ENCODE peak calls at places on chromosomes 13 and 19, in nine cellular contexts. One of them, this sample, is unnamed.

GRCh38 chr19:28705008-28705407 is 507.9 kb downstream of the UQCRFS1 start:
- DNase-seq in activated CD8-positive, alpha-beta memory T cell treated with anti-CD3 and anti-CD28 coated beads for 1 hour: no peak
- DNase-seq in neural progenitor cell: peak
- DNase-seq in fibroblast of the aortic adventitia: peak
- DNase-seq in heart left ventricle: no peak
- DNase-seq in effector CD4-positive, alpha-beta T cell: no peak
- DNase-seq in HS-5: peak
- DNase-seq in dorsolateral prefrontal cortex: no peak
- DNase-seq in NCI-H446 treated with DMSO at 0.1 percent for 48 hours: no peak
- DNase-seq in this sample: no peak

GRCh38 chr13:45949161-45949560 is 97.6 kb upstream of the SIAH3 start:
- DNase-seq in effector CD4-positive, alpha-beta T cell: no peak
- DNase-seq in heart left ventricle: no peak
- DNase-seq in NCI-H446 treated with DMSO at 0.1 percent for 48 hours: no peak
- DNase-seq in dorsolateral prefrontal cortex: no peak
- DNase-seq in neural progenitor cell: no peak
- DNase-seq in activated CD8-positive, alpha-beta memory T cell treated with anti-CD3 and anti-CD28 coated beads for 1 hour: no peak
- DNase-seq in fibroblast of the aortic adventitia: peak
- DNase-seq in HS-5: no peak
- DNase-seq in this sample: no peak

GRCh38 chr13:113646921-113647340 is 11.1 kb downstream of the ATP4B start:
- DNase-seq in HS-5: no peak
- DNase-seq in activated CD8-positive, alpha-beta memory T cell treated with anti-CD3 and anti-CD28 coated beads for 1 hour: no peak
- DNase-seq in effector CD4-positive, alpha-beta T cell: no peak
- DNase-seq in fibroblast of the aortic adventitia: no peak
- DNase-seq in NCI-H446 treated with DMSO at 0.1 percent for 48 hours: no peak
- DNase-seq in dorsolateral prefrontal cortex: peak
- DNase-seq in neural progenitor cell: no peak
- DNase-seq in heart left ventricle: no peak
- DNase-seq in this sample: no peak

GRCh38 chr19:2578391-2578826 is 102.5 kb downstream of the GADD45B start:
- DNase-seq in NCI-H446 treated with DMSO at 0.1 percent for 48 hours: no peak
- DNase-seq in effector CD4-positive, alpha-beta T cell: no peak
- DNase-seq in HS-5: no peak
- DNase-seq in dorsolateral prefrontal cortex: no peak
- DNase-seq in neural progenitor cell: peak
- DNase-seq in activated CD8-positive, alpha-beta memory T cell treated with anti-CD3 and anti-CD28 coated beads for 1 hour: no peak
- DNase-seq in fibroblast of the aortic adventitia: peak
- DNase-seq in heart left ventricle: no peak
- DNase-seq in this sample: no peak

GRCh38 chr13:111295896-111296295 is 24.5 kb upstream of the TEX29 start:
- DNase-seq in neural progenitor cell: no peak
- DNase-seq in fibroblast of the aortic adventitia: no peak
- DNase-seq in NCI-H446 treated with DMSO at 0.1 percent for 48 hours: no peak
- DNase-seq in effector CD4-positive, alpha-beta T cell: no peak
- DNase-seq in activated CD8-positive, alpha-beta memory T cell treated with anti-CD3 and anti-CD28 coated beads for 1 hour: no peak
- DNase-seq in dorsolateral prefrontal cortex: no peak
- DNase-seq in HS-5: no peak
- DNase-seq in heart left ventricle: no peak
- DNase-seq in this sample: no peak

GRCh38 chr13:93771782-93772181 is 545.2 kb downstream of the GPC6 start:
- DNase-seq in dorsolateral prefrontal cortex: no peak
- DNase-seq in NCI-H446 treated with DMSO at 0.1 percent for 48 hours: no peak
- DNase-seq in neural progenitor cell: no peak
- DNase-seq in activated CD8-positive, alpha-beta memory T cell treated with anti-CD3 and anti-CD28 coated beads for 1 hour: no peak
- DNase-seq in HS-5: no peak
- DNase-seq in heart left ventricle: no peak
- DNase-seq in effector CD4-positive, alpha-beta T cell: no peak
- DNase-seq in fibroblast of the aortic adventitia: peak
- DNase-seq in this sample: no peak

GRCh38 chr13:108306768-108307332 is 37.3 kb downstream of the TNFSF13B start:
- DNase-seq in HS-5: no peak
- DNase-seq in heart left ventricle: no peak
- DNase-seq in neural progenitor cell: no peak
- DNase-seq in NCI-H446 treated with DMSO at 0.1 percent for 48 hours: no peak
- DNase-seq in fibroblast of the aortic adventitia: no peak
- DNase-seq in effector CD4-positive, alpha-beta T cell: no peak
- DNase-seq in activated CD8-positive, alpha-beta memory T cell treated with anti-CD3 and anti-CD28 coated beads for 1 hour: no peak
- DNase-seq in dorsolateral prefrontal cortex: no peak
- DNase-seq in this sample: no peak

GRCh38 chr13:97026759-97027555 is 32.7 kb upstream of the OXGR1 start:
- DNase-seq in dorsolateral prefrontal cortex: no peak
- DNase-seq in HS-5: no peak
- DNase-seq in NCI-H446 treated with DMSO at 0.1 percent for 48 hours: no peak
- DNase-seq in activated CD8-positive, alpha-beta memory T cell treated with anti-CD3 and anti-CD28 coated beads for 1 hour: no peak
- DNase-seq in fibroblast of the aortic adventitia: peak
- DNase-seq in effector CD4-positive, alpha-beta T cell: no peak
- DNase-seq in neural progenitor cell: no peak
- DNase-seq in heart left ventricle: no peak
- DNase-seq in this sample: no peak

GRCh38 chr13:63110431-63110830 is 1694.8 kb upstream of the PCDH20 start:
- DNase-seq in effector CD4-positive, alpha-beta T cell: no peak
- DNase-seq in fibroblast of the aortic adventitia: peak
- DNase-seq in dorsolateral prefrontal cortex: no peak
- DNase-seq in HS-5: no peak
- DNase-seq in activated CD8-positive, alpha-beta memory T cell treated with anti-CD3 and anti-CD28 coated beads for 1 hour: no peak
- DNase-seq in heart left ventricle: no peak
- DNase-seq in neural progenitor cell: no peak
- DNase-seq in NCI-H446 treated with DMSO at 0.1 percent for 48 hours: no peak
- DNase-seq in this sample: no peak

GRCh38 chr13:98563071-98563470 is 13.8 kb downstream of the STK24 start:
- DNase-seq in heart left ventricle: no peak
- DNase-seq in NCI-H446 treated with DMSO at 0.1 percent for 48 hours: no peak
- DNase-seq in effector CD4-positive, alpha-beta T cell: peak
- DNase-seq in fibroblast of the aortic adventitia: no peak
- DNase-seq in HS-5: no peak
- DNase-seq in dorsolateral prefrontal cortex: no peak
- DNase-seq in neural progenitor cell: no peak
- DNase-seq in activated CD8-positive, alpha-beta memory T cell treated with anti-CD3 and anti-CD28 coated beads for 1 hour: no peak
- DNase-seq in this sample: no peak

GRCh38 chr13:42396501-42396900 is 124.5 kb downstream of the AKAP11 start:
- DNase-seq in HS-5: no peak
- DNase-seq in activated CD8-positive, alpha-beta memory T cell treated with anti-CD3 and anti-CD28 coated beads for 1 hour: no peak
- DNase-seq in neural progenitor cell: no peak
- DNase-seq in NCI-H446 treated with DMSO at 0.1 percent for 48 hours: no peak
- DNase-seq in fibroblast of the aortic adventitia: no peak
- DNase-seq in heart left ventricle: no peak
- DNase-seq in effector CD4-positive, alpha-beta T cell: peak
- DNase-seq in dorsolateral prefrontal cortex: no peak
- DNase-seq in this sample: no peak

GRCh38 chr19:46579286-46579944 is 21.7 kb upstream of the CALM3 start:
- DNase-seq in fibroblast of the aortic adventitia: no peak
- DNase-seq in HS-5: no peak
- DNase-seq in dorsolateral prefrontal cortex: no peak
- DNase-seq in activated CD8-positive, alpha-beta memory T cell treated with anti-CD3 and anti-CD28 coated beads for 1 hour: no peak
- DNase-seq in heart left ventricle: no peak
- DNase-seq in neural progenitor cell: peak
- DNase-seq in NCI-H446 treated with DMSO at 0.1 percent for 48 hours: no peak
- DNase-seq in effector CD4-positive, alpha-beta T cell: no peak
- DNase-seq in this sample: peak

GRCh38 chr13:72864142-72865035 is 82.5 kb downstream of the PIBF1 start:
- DNase-seq in activated CD8-positive, alpha-beta memory T cell treated with anti-CD3 and anti-CD28 coated beads for 1 hour: no peak
- DNase-seq in heart left ventricle: no peak
- DNase-seq in fibroblast of the aortic adventitia: peak
- DNase-seq in effector CD4-positive, alpha-beta T cell: no peak
- DNase-seq in neural progenitor cell: no peak
- DNase-seq in dorsolateral prefrontal cortex: no peak
- DNase-seq in NCI-H446 treated with DMSO at 0.1 percent for 48 hours: no peak
- DNase-seq in HS-5: no peak
- DNase-seq in this sample: no peak

GRCh38 chr19:44747739-44748425 is 626 bp upstream of the BCL3 start:
- DNase-seq in neural progenitor cell: peak
- DNase-seq in dorsolateral prefrontal cortex: no peak
- DNase-seq in effector CD4-positive, alpha-beta T cell: no peak
- DNase-seq in heart left ventricle: peak
- DNase-seq in fibroblast of the aortic adventitia: peak
- DNase-seq in NCI-H446 treated with DMSO at 0.1 percent for 48 hours: peak
- DNase-seq in activated CD8-positive, alpha-beta memory T cell treated with anti-CD3 and anti-CD28 coated beads for 1 hour: no peak
- DNase-seq in HS-5: no peak
- DNase-seq in this sample: peak

GRCh38 chr13:48232420-48233096 is 448 bp upstream of the ITM2B start:
- DNase-seq in effector CD4-positive, alpha-beta T cell: no peak
- DNase-seq in activated CD8-positive, alpha-beta memory T cell treated with anti-CD3 and anti-CD28 coated beads for 1 hour: no peak
- DNase-seq in heart left ventricle: no peak
- DNase-seq in dorsolateral prefrontal cortex: no peak
- DNase-seq in neural progenitor cell: peak
- DNase-seq in HS-5: no peak
- DNase-seq in fibroblast of the aortic adventitia: no peak
- DNase-seq in NCI-H446 treated with DMSO at 0.1 percent for 48 hours: no peak
- DNase-seq in this sample: no peak

GRCh38 chr13:111011899-111012298 is 97.0 kb upstream of the ANKRD10 start:
- DNase-seq in HS-5: no peak
- DNase-seq in heart left ventricle: no peak
- DNase-seq in dorsolateral prefrontal cortex: no peak
- DNase-seq in effector CD4-positive, alpha-beta T cell: no peak
- DNase-seq in neural progenitor cell: no peak
- DNase-seq in fibroblast of the aortic adventitia: peak
- DNase-seq in NCI-H446 treated with DMSO at 0.1 percent for 48 hours: no peak
- DNase-seq in activated CD8-positive, alpha-beta memory T cell treated with anti-CD3 and anti-CD28 coated beads for 1 hour: no peak
- DNase-seq in this sample: no peak

GRCh38 chr19:54108496-54108895 is 5.8 kb downstream of the NDUFA3 start:
- DNase-seq in HS-5: no peak
- DNase-seq in dorsolateral prefrontal cortex: no peak
- DNase-seq in neural progenitor cell: no peak
- DNase-seq in NCI-H446 treated with DMSO at 0.1 percent for 48 hours: no peak
- DNase-seq in fibroblast of the aortic adventitia: no peak
- DNase-seq in activated CD8-positive, alpha-beta memory T cell treated with anti-CD3 and anti-CD28 coated beads for 1 hour: no peak
- DNase-seq in effector CD4-positive, alpha-beta T cell: no peak
- DNase-seq in heart left ventricle: no peak
- DNase-seq in this sample: no peak

GRCh38 chr19:31304877-31305312 is 44.3 kb downstream of the TSHZ3 start:
- DNase-seq in dorsolateral prefrontal cortex: no peak
- DNase-seq in activated CD8-positive, alpha-beta memory T cell treated with anti-CD3 and anti-CD28 coated beads for 1 hour: no peak
- DNase-seq in fibroblast of the aortic adventitia: no peak
- DNase-seq in NCI-H446 treated with DMSO at 0.1 percent for 48 hours: no peak
- DNase-seq in heart left ventricle: no peak
- DNase-seq in neural progenitor cell: no peak
- DNase-seq in effector CD4-positive, alpha-beta T cell: no peak
- DNase-seq in HS-5: no peak
- DNase-seq in this sample: no peak

GRCh38 chr13:113920606-113921306 is 53.1 kb downstream of the C13orf46 start:
- DNase-seq in heart left ventricle: no peak
- DNase-seq in dorsolateral prefrontal cortex: peak
- DNase-seq in activated CD8-positive, alpha-beta memory T cell treated with anti-CD3 and anti-CD28 coated beads for 1 hour: no peak
- DNase-seq in effector CD4-positive, alpha-beta T cell: no peak
- DNase-seq in HS-5: no peak
- DNase-seq in fibroblast of the aortic adventitia: no peak
- DNase-seq in neural progenitor cell: no peak
- DNase-seq in NCI-H446 treated with DMSO at 0.1 percent for 48 hours: no peak
- DNase-seq in this sample: no peak

GRCh38 chr13:34128661-34129060 is 310.7 kb downstream of the RFC3 start:
- DNase-seq in HS-5: no peak
- DNase-seq in effector CD4-positive, alpha-beta T cell: no peak
- DNase-seq in NCI-H446 treated with DMSO at 0.1 percent for 48 hours: no peak
- DNase-seq in dorsolateral prefrontal cortex: no peak
- DNase-seq in heart left ventricle: no peak
- DNase-seq in neural progenitor cell: no peak
- DNase-seq in fibroblast of the aortic adventitia: no peak
- DNase-seq in activated CD8-positive, alpha-beta memory T cell treated with anti-CD3 and anti-CD28 coated beads for 1 hour: no peak
- DNase-seq in this sample: no peak

GRCh38 chr13:42333613-42334328 is 61.8 kb downstream of the AKAP11 start:
- DNase-seq in fibroblast of the aortic adventitia: peak
- DNase-seq in HS-5: no peak
- DNase-seq in heart left ventricle: no peak
- DNase-seq in dorsolateral prefrontal cortex: no peak
- DNase-seq in effector CD4-positive, alpha-beta T cell: no peak
- DNase-seq in NCI-H446 treated with DMSO at 0.1 percent for 48 hours: no peak
- DNase-seq in neural progenitor cell: peak
- DNase-seq in activated CD8-positive, alpha-beta memory T cell treated with anti-CD3 and anti-CD28 coated beads for 1 hour: no peak
- DNase-seq in this sample: no peak

GRCh38 chr13:34349091-34349722 is 531.3 kb downstream of the RFC3 start:
- DNase-seq in fibroblast of the aortic adventitia: peak
- DNase-seq in activated CD8-positive, alpha-beta memory T cell treated with anti-CD3 and anti-CD28 coated beads for 1 hour: no peak
- DNase-seq in heart left ventricle: peak
- DNase-seq in neural progenitor cell: no peak
- DNase-seq in dorsolateral prefrontal cortex: no peak
- DNase-seq in NCI-H446 treated with DMSO at 0.1 percent for 48 hours: peak
- DNase-seq in HS-5: peak
- DNase-seq in effector CD4-positive, alpha-beta T cell: no peak
- DNase-seq in this sample: no peak

This sample was measured in effector memory CD8-positive, alpha-beta T cell.